ENCODE peak calls at places on chromosomes 4 and X, in seven cellular contexts. J, Y, T, V, I, G and C are unnamed samples. For H3K4me1, the result is how much of the 10 kb centered on the place peaks cover.

GRCh38 chrX:22392176-22392814 is 119.6 kb downstream of the CBLL2 start:
- DNase-seq in J (no peak), Y (no peak), T (no peak), V (no peak), I (no peak), G (no peak), C (no peak)

GRCh38 chr4:140673729-140674128 is 82.5 kb downstream of the TBC1D9 start:
- DNase-seq in J (peak), Y (no peak), T (no peak), V (peak), I (no peak), G (no peak), C (no peak)

GRCh38 chr4:151624606-151625565 is 135.9 kb downstream of the GATB start:
- DNase-seq in J (no peak), Y (no peak), T (no peak), V (no peak), I (no peak), G (no peak), C (no peak)

GRCh38 chrX:103877571-103877970 is 45.5 kb upstream of the RAB9B start:
- DNase-seq in J (no peak), Y (peak), T (no peak), V (no peak), I (no peak), G (no peak), C (no peak)

GRCh38 chr4:38152721-38153412 is 192.7 kb downstream of the PTTG2 start:
- DNase-seq in J (no peak), Y (no peak), T (no peak), V (no peak), I (no peak), G (no peak), C (no peak)

GRCh38 chr4:144578681-144579080 is 67.3 kb upstream of the HHIP start:
- DNase-seq in J (no peak), Y (peak), T (no peak), V (no peak), I (no peak), G (no peak), C (no peak)

GRCh38 chrX:154298312-154298711 is 2.7 kb downstream of the TKTL1 start:
- DNase-seq in J (no peak), Y (no peak), T (no peak), V (no peak), I (no peak), G (no peak), C (peak)

GRCh38 chrX:151974336-151975227 is at the start of gene GABRE:
- DNase-seq in J (peak), Y (no peak), T (peak), V (peak), I (peak), G (no peak), C (no peak)

GRCh38 chr4:158353541-158354304 is 143.4 kb downstream of the TMEM144 start:
- DNase-seq in J (no peak), Y (no peak), T (no peak), V (no peak), I (no peak), G (no peak), C (no peak)

GRCh38 chr4:165454426-165454825 is 75.6 kb downstream of the CPE start:
- DNase-seq in J (no peak), Y (peak), T (no peak), V (no peak), I (no peak), G (no peak), C (no peak)

GRCh38 chr4:121720109-121720508 is 23.3 kb upstream of the ANXA5 start:
- DNase-seq in J (no peak), Y (peak), T (no peak), V (no peak), I (no peak), G (no peak), C (no peak)

GRCh38 chr4:7157666-7158065 is 34.7 kb upstream of the SORCS2 start:
- DNase-seq in J (no peak), Y (no peak), T (no peak), V (no peak), I (no peak), G (no peak), C (no peak)

GRCh38 chrX:136491832-136492231 is 4.1 kb downstream of the BRS3 start:
- DNase-seq in J (no peak), Y (no peak), T (peak), V (no peak), I (peak), G (no peak), C (peak)

GRCh38 chrX:45799576-45799975 is 598.9 kb upstream of the DIPK2B start:
- DNase-seq in J (no peak), Y (no peak), T (no peak), V (no peak), I (no peak), G (no peak), C (no peak)

GRCh38 chr4:63529581-63529980 is 879.7 kb downstream of the TECRL start:
- DNase-seq in J (no peak), Y (no peak), T (no peak), V (no peak), I (no peak), G (no peak), C (no peak)

GRCh38 chr4:74117024-74117534 is 18.1 kb upstream of the CXCL2 start:
- DNase-seq in J (no peak), Y (peak), T (no peak), V (peak), I (no peak), G (peak), C (no peak)

GRCh38 chrX:108304210-108304609 is 134.0 kb downstream of the COL4A6 start:
- DNase-seq in J (peak), Y (peak), T (peak), V (no peak), I (peak), G (no peak), C (peak)

GRCh38 chrX:66004928-66005831 is 34.7 kb downstream of the VSIG4 start:
- DNase-seq in J (no peak), Y (no peak), T (no peak), V (no peak), I (no peak), G (no peak), C (peak)

GRCh38 chr4:165079476-165079875 is 25.8 kb downstream of the TRIM75 start:
- DNase-seq in J (no peak), Y (peak), T (no peak), V (peak), I (no peak), G (no peak), C (no peak)

GRCh38 chrX:96685205-96686099 is 810 bp downstream of the DIAPH2 start:
- DNase-seq in J (peak), Y (peak), T (peak), V (peak), I (peak), G (no peak), C (peak)

GRCh38 chrX:70504772-70505450 is 60.3 kb downstream of the DLG3 start:
- DNase-seq in J (no peak), Y (no peak), T (no peak), V (no peak), I (no peak), G (no peak), C (no peak)

GRCh38 chr4:142824368-142824767 is 21.7 kb downstream of the INPP4B start:
- DNase-seq in J (no peak), Y (peak), T (no peak), V (no peak), I (no peak), G (no peak), C (no peak)

GRCh38 chrX:119826399-119826959 is 26.3 kb downstream of the UPF3B start:
- DNase-seq in J (no peak), Y (peak), T (peak), V (no peak), I (no peak), G (no peak), C (no peak)

GRCh38 chrX:29547877-29548276 is 667.5 kb upstream of the MAGEB2 start:
- DNase-seq in J (no peak), Y (no peak), T (no peak), V (no peak), I (no peak), G (no peak), C (no peak)

GRCh38 chr4:2741626-2742025 is 14.5 kb downstream of the TNIP2 start:
- DNase-seq in J (no peak), Y (no peak), T (no peak), V (no peak), I (no peak), G (no peak), C (no peak)

GRCh38 chr4:149928507-149928906 is 112.9 kb upstream of the IQCM start:
- DNase-seq in J (no peak), Y (no peak), T (no peak), V (no peak), I (no peak), G (no peak), C (no peak)

GRCh38 chrX:154657226-154657805 is 3.9 kb upstream of the CTAG2 start:
- DNase-seq in J (no peak), Y (no peak), T (no peak), V (peak), I (no peak), G (no peak), C (no peak)

GRCh38 chrX:139691493-139691842 is 16.5 kb downstream of the MCF2 start:
- DNase-seq in J (peak), Y (no peak), T (peak), V (peak), I (peak), G (no peak), C (no peak)

GRCh38 chr4:69831646-69832325 is 28.2 kb downstream of the SULT1E1 start:
- DNase-seq in J (no peak), Y (no peak), T (no peak), V (peak), I (no peak), G (no peak), C (no peak)

GRCh38 chr4:102560743-102561341 is 59.7 kb downstream of the NFKB1 start:
- DNase-seq in J (no peak), Y (no peak), T (no peak), V (no peak), I (no peak), G (no peak), C (no peak)
- H3K4me1 ChIP-seq in J (under half), Y (under half), T (under half), V (under half), I (under half), G (under half), C (under half)

GRCh38 chrX:133248177-133248576 is 30.0 kb upstream of the TFDP3 start:
- DNase-seq in J (no peak), Y (no peak), T (no peak), V (no peak), I (no peak), G (no peak), C (no peak)
- TF ChIP-seq EZH2phosphoT487 in J (no peak), Y (no peak), T (no peak), V (no peak), I (no peak), G (no peak), C (no peak)

DNA sequence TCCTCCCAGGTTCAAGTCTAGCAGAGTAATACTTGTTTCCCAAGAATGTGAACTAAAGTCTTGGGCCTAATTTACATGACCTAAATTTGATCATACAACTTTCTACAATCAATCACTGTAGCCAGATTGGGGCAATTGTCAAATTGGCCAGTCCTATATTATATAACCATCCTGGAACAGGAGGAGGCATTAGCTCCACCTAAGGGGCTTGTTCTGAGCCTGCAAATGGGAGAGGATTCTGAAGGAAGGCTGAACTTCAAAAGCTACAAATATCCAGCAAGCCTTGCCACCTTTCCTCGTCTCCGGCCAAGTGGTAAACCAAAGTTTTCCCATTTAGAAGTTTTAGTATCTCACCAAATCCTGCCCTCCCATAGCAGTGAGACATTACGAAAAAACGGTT is 1289.6 kb upstream of the TENM3 start:
- DNase-seq in J (no peak), Y (peak), T (peak), V (no peak), I (peak), G (peak), C (peak)
- TF ChIP-seq CTCF in J (peak), Y (peak), T (peak), V (peak), I (peak), G (peak), C (peak)

DNA sequence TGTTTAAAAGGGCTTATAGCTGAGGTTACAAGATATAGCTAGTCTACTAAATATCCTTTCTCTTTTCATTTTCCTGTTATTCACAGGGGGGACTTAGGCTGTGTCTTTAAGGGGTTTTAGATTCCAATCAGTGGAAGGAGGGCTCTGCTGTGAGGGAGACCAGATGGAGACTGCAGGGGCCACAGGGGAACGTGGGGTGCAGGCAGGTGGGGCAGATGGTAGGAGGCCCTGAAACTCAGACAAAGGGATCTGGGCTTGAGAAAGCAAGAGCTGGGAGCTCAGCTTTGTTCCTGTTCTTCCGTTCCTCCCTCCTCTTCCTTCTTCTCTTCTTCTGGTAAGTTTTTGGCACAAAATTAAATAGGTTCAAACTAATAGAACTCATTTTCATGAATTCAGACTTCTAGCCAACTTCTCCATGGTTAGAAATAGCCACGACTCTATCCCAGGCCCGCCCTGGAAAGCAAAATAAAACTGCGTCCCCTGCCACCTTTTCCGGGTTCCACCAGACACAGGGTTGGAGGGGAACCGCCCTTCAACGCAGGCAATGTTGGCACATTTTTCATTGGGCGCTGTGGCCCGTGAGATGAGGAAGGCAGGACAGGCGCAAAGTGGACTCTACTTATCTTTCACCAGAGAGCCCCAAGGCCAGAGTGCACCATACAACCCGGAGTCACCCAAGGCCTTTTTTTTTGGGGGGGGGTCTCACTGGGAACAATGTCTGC is 3.5 kb upstream of the TMSB4X start:
- DNase-seq in J (no peak), Y (no peak), T (no peak), V (no peak), I (no peak), G (no peak), C (no peak)
- H3K4me1 ChIP-seq in J (under half), Y (under half), T (under half), V (under half), I (under half), G (under half), C (under half)

GRCh38 chr4:138540056-138540800 is 298.1 kb upstream of the SLC7A11 start:
- DNase-seq in J (no peak), Y (peak), T (no peak), V (no peak), I (no peak), G (no peak), C (no peak)
- TF ChIP-seq EZH2phosphoT487 in J (no peak), Y (no peak), T (no peak), V (no peak), I (no peak), G (no peak), C (no peak)

GRCh38 chrX:39972340-39972739 is 125.4 kb downstream of the BCOR start:
- DNase-seq in J (no peak), Y (peak), T (no peak), V (no peak), I (no peak), G (no peak), C (no peak)
- TF ChIP-seq CTCF in J (no peak), Y (no peak), T (no peak), V (no peak), I (no peak), G (no peak), C (no peak)